ENCODE peak calls at places on chromosomes 12 and 14, in seven cellular contexts. N is CD8-positive, alpha-beta T cell; U is heart right ventricle; A is left lung; L is Panc1; K is sigmoid colon; E is upper lobe of right lung. T is an unnamed sample. For H3K9me3, the result is how much of the 10 kb centered on the place peaks cover.

GRCh38 chr12:50764116-50764860 is 387 bp downstream of the ATF1 start:
- DNase-seq in A (peak), E (peak), N (peak), K (peak), U (no peak), L (no peak), T (peak)

GRCh38 chr14:94469261-94469660 is 6.7 kb downstream of the SERPINA9 start:
- DNase-seq in E (no peak), K (peak), U (no peak), A (no peak), N (no peak), L (no peak), T (no peak)

GRCh38 chr12:99393763-99394162 is 253.8 kb upstream of the GARIN6 start:
- DNase-seq in L (no peak), K (no peak), U (no peak), N (no peak), E (no peak), A (no peak), T (no peak)

GRCh38 chr12:84056-84455 is 17.5 kb downstream of the IQSEC3 start:
- DNase-seq in E (no peak), A (no peak), K (no peak), U (no peak), L (no peak), N (no peak), T (no peak)

GRCh38 chr12:89732511-89732910 is 23.9 kb upstream of the ATP2B1 start:
- DNase-seq in N (no peak), K (no peak), U (no peak), A (no peak), E (no peak), L (no peak), T (no peak)

GRCh38 chr12:6769003-6769389 is 2.8 kb downstream of the PTMS start:
- DNase-seq in A (no peak), L (no peak), K (peak), E (no peak), U (peak), N (no peak), T (no peak)

GRCh38 chr12:90909069-90909676 is 45.8 kb downstream of the CCER1 start:
- DNase-seq in L (peak), N (no peak), A (no peak), K (no peak), U (peak), E (no peak), T (no peak)

GRCh38 chr14:56678838-56679237 is 99.2 kb downstream of the TMEM260 start:
- DNase-seq in L (no peak), A (no peak), E (no peak), N (no peak), K (no peak), U (no peak), T (no peak)

GRCh38 chr14:32761381-32761968 is 177.2 kb upstream of the NPAS3 start:
- DNase-seq in E (no peak), A (no peak), L (no peak), K (no peak), U (no peak), N (no peak), T (no peak)

GRCh38 chr12:75704664-75705063 is 193.3 kb upstream of the KRR1 start:
- DNase-seq in A (no peak), U (no peak), E (no peak), L (no peak), N (no peak), K (no peak), T (no peak)

GRCh38 chr14:34665785-34666425 is 36.0 kb upstream of the SNX6 start:
- DNase-seq in A (no peak), U (peak), N (peak), E (no peak), L (no peak), K (no peak), T (peak)

GRCh38 chr12:64001439-64001838 is 156.9 kb downstream of the SRGAP1 start:
- DNase-seq in E (no peak), A (no peak), U (no peak), N (no peak), K (no peak), L (no peak), T (no peak)

GRCh38 chr12:76872415-76872814 is 6.4 kb downstream of the CSRP2 start:
- DNase-seq in K (no peak), L (no peak), U (no peak), N (no peak), E (no peak), A (no peak), T (no peak)

GRCh38 chr12:118346895-118347294 is 25.8 kb downstream of the TAOK3 start:
- DNase-seq in N (no peak), U (no peak), A (no peak), E (no peak), K (no peak), L (no peak), T (no peak)

GRCh38 chr14:52835122-52835903 is 43.9 kb upstream of the GNPNAT1 start:
- DNase-seq in U (no peak), K (no peak), E (no peak), L (no peak), A (no peak), N (no peak), T (no peak)

GRCh38 chr14:53550776-53551175 is 397.7 kb upstream of the DDHD1 start:
- DNase-seq in N (no peak), L (no peak), K (no peak), A (no peak), U (no peak), E (no peak), T (no peak)

GRCh38 chr14:81208489-81208888 is 12.3 kb downstream of the GTF2A1 start:
- DNase-seq in K (no peak), E (peak), U (no peak), L (no peak), A (peak), N (no peak), T (no peak)

GRCh38 chr12:59834659-59835474 is 239.0 kb downstream of the SLC16A7 start:
- DNase-seq in L (no peak), E (no peak), K (no peak), N (no peak), U (no peak), A (no peak), T (no peak)

GRCh38 chr12:117231750-117232149 is 41.5 kb upstream of the FBXO21 start:
- DNase-seq in N (no peak), L (no peak), E (no peak), U (no peak), A (no peak), K (no peak), T (no peak)

GRCh38 chr14:96579855-96580254 is 77.7 kb downstream of the PAPOLA start:
- DNase-seq in U (no peak), E (no peak), K (no peak), N (no peak), L (no peak), A (no peak), T (no peak)

GRCh38 chr12:94172973-94173372 is 24.6 kb downstream of the PLXNC1 start:
- DNase-seq in U (no peak), A (no peak), L (no peak), E (no peak), K (no peak), N (no peak), T (no peak)

GRCh38 chr14:20811994-20812393 is 9.3 kb upstream of the RNASE1 start:
- DNase-seq in N (no peak), E (no peak), L (no peak), A (no peak), U (no peak), K (no peak), T (no peak)

GRCh38 chr12:71441350-71441748 is 1.8 kb downstream of the LGR5 start:
- DNase-seq in E (no peak), N (no peak), A (no peak), U (no peak), L (no peak), K (no peak), T (no peak)

GRCh38 chr14:57268161-57269067 is at the start of the genes AP5M1 and EXOC5:
- DNase-seq in K (peak), U (peak), N (peak), A (peak), L (no peak), E (peak), T (peak)

GRCh38 chr12:105351523-105351922 is 21.0 kb downstream of the C12orf75 start:
- DNase-seq in A (no peak), E (no peak), N (no peak), L (no peak), K (no peak), U (no peak), T (no peak)

GRCh38 chr12:46358791-46359666 is 13.5 kb downstream of the SLC38A2 start:
- DNase-seq in U (no peak), E (no peak), N (no peak), A (no peak), K (no peak), L (no peak), T (no peak)

GRCh38 chr14:25908707-25909106 is 689.1 kb downstream of the NOVA1 start:
- DNase-seq in N (no peak), E (no peak), A (no peak), U (no peak), L (no peak), K (no peak), T (no peak)
- H3K9me3 ChIP-seq in N (under half), E (under half), A (under half), U (under half), L (under half), K (under half), T (under half)

DNA sequence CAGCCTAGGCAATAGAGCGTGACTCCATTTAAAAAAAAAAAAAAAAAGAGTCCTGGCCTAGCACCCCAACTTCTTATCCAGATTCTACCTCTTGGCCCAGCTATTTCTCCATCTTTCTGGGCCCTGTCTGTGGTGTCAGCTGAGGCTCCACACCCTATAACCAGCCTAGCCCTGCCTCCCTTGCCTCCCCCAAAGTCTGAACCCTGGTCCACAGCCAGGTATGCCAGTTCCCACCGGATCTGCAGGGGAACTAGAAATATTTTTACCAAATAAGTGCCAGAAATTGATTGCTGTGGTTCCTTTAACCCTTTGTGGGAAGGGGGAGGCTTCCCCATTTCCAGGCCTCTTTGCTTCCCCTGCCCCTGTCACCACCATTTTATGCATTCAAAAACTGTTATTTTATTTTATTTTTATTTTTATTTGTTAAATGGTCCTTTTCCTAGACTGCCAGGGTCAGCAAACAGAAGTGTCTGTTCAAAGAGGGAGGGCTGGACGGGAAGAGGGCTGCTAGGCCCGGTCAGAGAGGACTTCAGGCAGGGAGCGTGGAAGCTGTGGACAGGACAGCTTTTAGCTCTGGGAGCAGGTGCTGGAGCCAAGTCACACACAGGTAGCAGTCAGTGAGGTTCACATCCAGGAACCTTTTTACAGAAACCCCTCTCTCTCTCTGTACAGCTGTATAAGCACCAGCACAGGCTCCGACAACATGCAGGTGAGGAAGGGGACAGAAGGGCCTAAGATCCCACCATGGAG is 23.2 kb downstream of the TTC9 start:
- DNase-seq in K (no peak), U (no peak), E (no peak), A (no peak), N (no peak), L (no peak), T (no peak)
- H3K27ac ChIP-seq in K (no peak), U (no peak), E (peak), A (peak), N (peak), L (no peak), T (peak)

GRCh38 chr12:56087220-56087619 is 7.3 kb downstream of the ERBB3 start:
- DNase-seq in L (no peak), A (peak), U (peak), E (peak), N (no peak), K (peak), T (no peak)

GRCh38 chr12:56082967-56083366 is 3.0 kb downstream of the ERBB3 start:
- DNase-seq in L (no peak), U (no peak), N (no peak), K (no peak), A (no peak), E (no peak), T (no peak)

GRCh38 chr12:56086608-56087007 is 6.6 kb downstream of the ERBB3 start:
- DNase-seq in U (no peak), A (no peak), L (no peak), E (no peak), N (no peak), K (no peak), T (no peak)

GRCh38 chr12:56084958-56085543 is 5.1 kb downstream of the ERBB3 start:
- DNase-seq in N (peak), L (no peak), E (no peak), K (no peak), U (no peak), A (no peak), T (no peak)

GRCh38 chr12:56086096-56086495 is 6.1 kb downstream of the ERBB3 start:
- DNase-seq in N (no peak), U (no peak), L (no peak), K (no peak), A (no peak), E (no peak), T (no peak)
- H3K9me3 ChIP-seq in N (under half), U (under half), L (under half), K (under half), A (under half), E (under half), T (under half)

GRCh38 chr12:113900711-113901110 is 65.4 kb downstream of the RBM19 start:
- DNase-seq in U (no peak), K (no peak), L (no peak), A (no peak), E (no peak), N (no peak), T (no peak)

GRCh38 chr12:113898466-113898865 is 67.7 kb downstream of the RBM19 start:
- DNase-seq in K (no peak), U (no peak), A (no peak), E (no peak), N (no peak), L (no peak), T (no peak)

GRCh38 chr12:113899042-113899843 is 66.9 kb downstream of the RBM19 start:
- DNase-seq in E (no peak), A (no peak), K (no peak), L (no peak), U (no peak), N (no peak), T (no peak)

GRCh38 chr12:113897406-113897805 is 68.7 kb downstream of the RBM19 start:
- DNase-seq in K (no peak), N (no peak), A (no peak), U (no peak), L (no peak), E (no peak), T (no peak)

DNA sequence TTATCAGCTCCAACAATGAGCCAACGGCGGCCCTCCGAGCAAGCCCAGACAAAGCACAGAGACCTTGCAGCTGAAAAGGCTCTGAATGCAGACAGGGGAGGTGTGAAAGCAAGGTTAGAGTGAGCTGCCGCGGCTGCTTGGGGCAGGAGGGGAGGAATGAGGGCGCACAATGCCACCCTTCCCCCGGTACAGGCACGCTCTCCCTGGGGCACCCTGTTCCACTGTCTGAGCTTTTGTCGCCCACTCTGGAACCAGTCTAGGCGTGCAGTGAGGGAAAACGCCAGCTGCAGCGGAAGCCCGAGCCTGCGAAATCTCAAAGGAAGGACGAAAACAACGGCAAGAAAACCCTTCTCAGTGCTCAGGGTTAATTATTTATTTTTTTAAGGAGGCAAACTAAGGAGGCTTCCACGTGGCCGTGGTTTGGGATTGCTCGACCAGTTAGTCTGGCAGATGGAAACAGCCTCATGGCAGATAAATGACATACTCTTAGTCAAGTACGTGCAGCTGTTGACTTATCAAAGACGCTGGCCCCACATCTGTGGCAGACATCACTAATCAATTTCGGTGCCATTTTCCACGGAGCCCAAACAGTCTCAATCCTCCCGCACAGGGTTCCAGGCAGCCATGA is 66.2 kb downstream of the RBM19 start:
- DNase-seq in E (no peak), N (no peak), A (no peak), L (no peak), K (no peak), U (no peak), T (no peak)
- H3K27ac ChIP-seq in E (no peak), N (no peak), A (no peak), L (no peak), K (no peak), U (no peak), T (no peak)

DNA sequence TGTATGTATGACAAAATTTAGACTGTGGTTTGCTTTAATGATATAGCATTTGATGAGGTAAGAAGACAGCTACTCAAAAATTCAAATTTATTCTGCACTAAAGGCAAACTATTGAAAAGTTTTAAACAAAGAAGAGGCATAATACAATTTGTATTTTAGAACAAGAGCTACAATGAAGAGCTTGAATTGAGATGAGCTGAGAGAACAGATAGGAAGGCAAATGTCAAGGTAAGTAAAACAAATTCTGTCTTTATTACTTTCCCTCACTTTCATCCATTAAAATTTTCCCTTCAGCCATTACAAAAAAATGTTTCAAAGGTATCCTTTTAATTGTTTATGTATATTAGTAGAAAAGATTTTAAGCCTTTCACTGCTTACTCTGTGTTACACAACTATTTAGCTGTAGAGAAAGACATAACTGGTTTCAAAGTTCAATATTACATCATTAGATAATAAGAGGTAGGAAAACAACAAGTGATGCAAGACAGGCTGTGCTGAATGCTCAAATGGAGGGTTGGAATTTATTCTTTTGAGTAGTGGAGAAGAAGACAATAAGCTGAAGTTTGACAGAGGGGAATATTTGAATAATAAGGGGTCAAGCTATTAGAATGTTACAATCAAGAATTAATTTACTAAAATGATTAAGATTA is 1334.1 kb downstream of the FSCB start:
- DNase-seq in U (no peak), N (no peak), L (no peak), E (no peak), K (no peak), A (no peak), T (no peak)
- H3K9me3 ChIP-seq in U (under half), N (under half), L (under half), E (under half), K (under half), A (under half), T (under half)

DNA sequence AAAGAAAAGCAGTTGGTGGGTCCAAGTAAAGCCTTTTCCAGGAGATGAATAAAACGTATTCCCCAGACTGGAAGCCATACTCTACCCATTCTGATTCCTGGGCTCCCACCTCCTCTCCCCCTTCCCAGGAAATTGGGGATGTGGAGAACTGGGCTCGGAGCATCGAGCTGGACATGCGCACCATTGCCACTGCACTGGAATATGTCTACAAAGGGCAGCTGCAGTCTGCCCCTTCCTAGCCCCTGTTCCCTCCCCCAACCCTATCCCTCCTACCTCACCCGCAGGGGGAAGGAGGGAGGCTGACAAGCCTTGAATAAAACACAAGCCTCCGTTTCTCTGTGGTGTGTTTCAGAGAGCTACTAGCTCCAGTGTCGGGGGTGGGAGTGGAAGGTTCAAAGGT is 822 bp upstream of the RDH5 start:
- DNase-seq in A (no peak), N (no peak), L (no peak), E (no peak), K (no peak), U (no peak), T (no peak)
- H3K27ac ChIP-seq in A (peak), N (no peak), L (no peak), E (no peak), K (peak), U (peak), T (no peak)

GRCh38 chr12:34348064-34348463 is 325.8 kb downstream of the ALG10 start:
- DNase-seq in U (no peak), L (no peak), K (no peak), E (no peak), A (no peak), N (no peak), T (no peak)
- H3K9me3 ChIP-seq in U (half or more), L (under half), K (under half), E (under half), A (half or more), N (under half), T (under half)